ENCODE peak calls at places on chromosomes 1 and 21, in eight cellular contexts. X, Y, A, Z, B, M, G and T are unnamed samples.

GRCh38 chr1:237736372-237737029 is 154.2 kb downstream of the ZP4 start:
- DNase-seq in M (no peak), G (no peak), A (no peak), Y (no peak), Z (no peak), X (peak), B (no peak), T (no peak)

GRCh38 chr1:94836891-94837290 is 16.7 kb downstream of the SLC44A3 start:
- DNase-seq in A (no peak), M (no peak), G (no peak), Z (no peak), B (no peak), X (no peak), Y (no peak), T (no peak)

GRCh38 chr21:40809673-40810072 is 37.3 kb downstream of the DSCAM start:
- DNase-seq in A (no peak), M (no peak), G (no peak), X (no peak), B (no peak), Y (no peak), Z (no peak), T (no peak)

GRCh38 chr1:70633004-70633403 is 221.9 kb downstream of the CTH start:
- DNase-seq in A (no peak), M (no peak), X (no peak), B (no peak), Z (no peak), G (no peak), Y (peak), T (no peak)

GRCh38 chr1:59072017-59072947 is 224.6 kb upstream of the FGGY start:
- DNase-seq in Z (no peak), Y (no peak), M (no peak), B (no peak), G (no peak), A (no peak), X (no peak), T (no peak)

GRCh38 chr1:39501666-39502065 is 10.2 kb downstream of the BMP8A start:
- DNase-seq in Z (no peak), A (no peak), G (no peak), Y (no peak), X (peak), M (no peak), B (no peak), T (no peak)

GRCh38 chr1:151612506-151613274 is 840 bp downstream of the SNX27 start:
- DNase-seq in X (peak), B (peak), A (no peak), M (peak), G (no peak), Z (peak), Y (peak), T (peak)

GRCh38 chr1:62194651-62195282 is at the start of gene L1TD1:
- DNase-seq in Z (no peak), M (no peak), Y (no peak), G (peak), X (peak), A (no peak), B (peak), T (no peak)

GRCh38 chr1:24468605-24469004 is 34.0 kb upstream of the RCAN3 start:
- DNase-seq in G (no peak), Y (no peak), M (no peak), Z (no peak), B (no peak), X (no peak), A (no peak), T (no peak)

GRCh38 chr21:45739218-45740087 is 95.9 kb downstream of the PCBP3 start:
- DNase-seq in G (no peak), Y (no peak), Z (no peak), A (no peak), M (peak), X (no peak), B (no peak), T (no peak)

GRCh38 chr1:155206891-155207577 is 663 bp downstream of the THBS3 start:
- DNase-seq in Z (peak), M (peak), A (peak), X (peak), Y (peak), B (peak), G (peak), T (peak)

GRCh38 chr1:71135571-71135970 is 54.7 kb upstream of the ZRANB2 start:
- DNase-seq in Y (no peak), X (no peak), A (no peak), G (no peak), Z (no peak), B (no peak), M (no peak), T (no peak)

GRCh38 chr1:233613252-233614172 is at the start of gene KCNK1:
- DNase-seq in Y (peak), G (peak), X (peak), Z (peak), M (peak), A (no peak), B (peak), T (peak)

GRCh38 chr1:60621524-60621923 is 460.8 kb upstream of the NFIA start:
- DNase-seq in Z (no peak), G (no peak), A (no peak), M (no peak), B (no peak), Y (no peak), X (peak), T (no peak)

GRCh38 chr1:225474986-225475820 is 47.4 kb upstream of the LBR start:
- DNase-seq in Y (peak), M (peak), Z (peak), B (peak), G (peak), A (no peak), X (peak), T (peak)

GRCh38 chr1:170590921-170591705 is 59.1 kb downstream of the GORAB start:
- DNase-seq in B (no peak), Y (no peak), G (no peak), M (no peak), X (no peak), A (no peak), Z (no peak), T (no peak)

GRCh38 chr1:43949663-43950062 is 2.9 kb downstream of the IPO13 start:
- DNase-seq in B (no peak), M (no peak), G (no peak), Z (no peak), X (no peak), Y (peak), A (no peak), T (no peak)

GRCh38 chr1:31639543-31639942 is 5.1 kb downstream of the PEF1 start:
- DNase-seq in A (no peak), X (peak), M (no peak), G (no peak), Z (no peak), Y (no peak), B (no peak), T (no peak)

GRCh38 chr21:39125752-39126485 is 57.3 kb downstream of the PSMG1 start:
- DNase-seq in G (peak), A (no peak), Z (no peak), M (peak), X (peak), Y (no peak), B (peak), T (peak)

GRCh38 chr1:205590457-205590768 is 41.4 kb downstream of the ELK4 start:
- DNase-seq in B (no peak), Z (no peak), Y (no peak), A (no peak), M (no peak), X (no peak), G (no peak), T (no peak)

GRCh38 chr1:229888157-229888556 is 178.9 kb upstream of the GALNT2 start:
- DNase-seq in M (no peak), Y (no peak), Z (no peak), G (no peak), A (no peak), X (no peak), B (no peak), T (no peak)

GRCh38 chr21:34822957-34823356 is 154.2 kb downstream of the CLIC6 start:
- DNase-seq in G (no peak), M (no peak), B (no peak), X (no peak), Z (no peak), A (no peak), Y (no peak), T (no peak)

GRCh38 chr1:59597420-59598199 is 217.1 kb upstream of the HOOK1 start:
- DNase-seq in G (no peak), M (no peak), B (no peak), A (no peak), Z (no peak), Y (no peak), X (no peak), T (no peak)

GRCh38 chr1:200438911-200439310 is 29.1 kb upstream of the ZNF281 start:
- DNase-seq in Z (no peak), X (peak), G (no peak), B (no peak), M (no peak), A (no peak), Y (no peak), T (no peak)

GRCh38 chr21:27250386-27250785 is 283.5 kb upstream of the ADAMTS5 start:
- DNase-seq in Z (no peak), X (peak), M (no peak), B (no peak), Y (no peak), A (no peak), G (no peak), T (no peak)

GRCh38 chr1:55636691-55637090 is 421.5 kb upstream of the USP24 start:
- DNase-seq in A (no peak), G (no peak), Z (no peak), B (no peak), Y (no peak), X (no peak), M (no peak), T (no peak)

GRCh38 chr21:10430007-10430406 is 91.4 kb upstream of the TPTE start:
- DNase-seq in G (no peak), B (no peak), Z (no peak), M (peak), Y (no peak), X (no peak), A (no peak), T (no peak)

GRCh38 chr1:232954594-232955365 is 4.4 kb downstream of the NTPCR start:
- DNase-seq in G (no peak), B (no peak), M (no peak), X (no peak), Y (no peak), A (no peak), Z (no peak), T (no peak)

DNA sequence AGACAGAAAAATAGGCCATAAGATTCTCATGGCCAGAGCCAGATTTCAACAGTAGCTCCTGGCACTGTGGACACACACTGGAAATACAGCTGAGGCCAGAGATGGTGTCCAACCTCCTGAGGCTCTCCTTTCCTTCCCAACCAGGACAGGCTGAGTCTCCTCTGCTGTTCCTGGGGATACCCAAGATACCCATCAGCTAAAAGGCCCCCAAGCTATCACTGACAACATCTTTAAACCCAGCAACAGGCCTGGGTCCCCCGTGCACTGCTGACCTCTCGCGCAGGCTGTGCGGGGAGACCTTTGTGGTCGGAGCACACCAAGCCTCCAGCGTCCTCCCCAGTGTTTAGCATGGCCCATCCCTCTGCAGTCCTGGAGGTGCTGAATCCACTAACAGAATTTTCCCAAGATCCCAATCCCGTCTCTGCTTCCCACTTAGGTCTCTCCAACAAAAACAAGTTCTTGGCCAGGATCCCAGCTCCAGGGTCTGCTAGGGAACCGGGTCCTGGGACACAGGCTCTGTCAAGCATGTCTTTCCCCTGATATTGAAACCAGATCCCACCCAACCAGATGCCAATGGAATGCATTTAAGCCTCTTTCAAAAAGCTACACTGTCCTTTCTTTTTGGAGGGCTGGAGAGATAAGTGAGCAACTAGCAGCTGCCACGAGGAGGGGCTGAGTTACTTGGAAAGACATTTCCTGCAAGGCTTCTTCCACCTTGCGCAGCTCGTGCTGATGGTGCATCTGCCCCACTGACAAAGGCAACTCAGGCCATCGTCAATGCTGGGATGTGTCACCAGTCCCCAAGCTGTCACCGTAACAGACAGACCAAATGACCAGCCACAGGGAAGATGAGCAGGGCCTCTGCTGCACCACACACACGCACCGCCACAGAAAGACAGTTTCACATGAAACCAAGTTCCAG is 73.2 kb downstream of the BCAR3 start:
- DNase-seq in B (no peak), X (peak), G (peak), M (no peak), A (no peak), Z (no peak), Y (peak), T (no peak)
- TF ChIP-seq CTCF in B (no peak), X (no peak), G (no peak), M (no peak), A (no peak), Z (no peak), Y (peak), T (no peak)

GRCh38 chr21:36171327-36171726 is 14.7 kb downstream of the DOP1B start:
- DNase-seq in A (no peak), B (no peak), G (no peak), Z (no peak), Y (no peak), M (no peak), X (no peak), T (no peak)

GRCh38 chr21:36166705-36167104 is 10.1 kb downstream of the DOP1B start:
- DNase-seq in Z (peak), Y (no peak), B (no peak), G (no peak), M (no peak), X (no peak), A (no peak), T (no peak)

GRCh38 chr21:36171741-36172331 is 15.2 kb downstream of the DOP1B start:
- DNase-seq in Y (peak), X (no peak), B (no peak), Z (no peak), A (no peak), G (no peak), M (no peak), T (no peak)

GRCh38 chr21:36170823-36171222 is 14.2 kb downstream of the DOP1B start:
- DNase-seq in X (no peak), G (no peak), Z (no peak), M (no peak), B (no peak), A (no peak), Y (no peak), T (no peak)

GRCh38 chr21:36169465-36170128 is 13.0 kb downstream of the DOP1B start:
- DNase-seq in B (no peak), M (no peak), Y (peak), X (no peak), Z (no peak), A (no peak), G (no peak), T (no peak)
- TF ChIP-seq CTCF in B (no peak), M (no peak), Y (no peak), X (peak), Z (no peak), A (no peak), G (no peak), T (peak)

DNA sequence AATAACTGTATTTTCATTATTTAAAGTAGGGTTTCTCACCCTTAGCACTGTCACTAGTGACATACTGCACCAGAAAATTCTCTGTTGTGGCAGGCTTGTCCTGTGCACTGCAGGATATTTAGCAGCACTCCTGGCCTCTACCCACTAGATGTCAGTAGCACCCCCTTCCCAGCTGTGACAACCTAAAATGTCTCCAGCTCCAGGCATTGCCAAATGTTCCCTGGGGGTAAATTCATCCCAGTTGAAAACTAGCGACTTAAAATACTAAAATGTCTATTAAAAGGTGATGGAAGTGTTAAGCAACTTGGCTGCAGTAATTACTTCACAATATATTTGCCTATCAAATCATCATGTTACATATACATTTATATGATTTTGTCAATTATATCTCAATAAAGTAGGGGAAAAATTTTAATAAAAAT is 74.7 kb downstream of the ARID4B start:
- DNase-seq in Z (peak), B (peak), G (peak), Y (peak), X (peak), A (no peak), M (peak), T (peak)
- TF ChIP-seq CTCF in Z (peak), B (peak), G (peak), Y (peak), X (peak), A (peak), M (peak), T (peak)

GRCh38 chr1:35112668-35113067 is 33.5 kb downstream of the ZMYM1 start:
- DNase-seq in A (no peak), G (no peak), Z (no peak), M (no peak), X (peak), Y (no peak), B (no peak), T (no peak)
- TF ChIP-seq CTCF in A (no peak), G (no peak), Z (no peak), M (no peak), X (peak), Y (no peak), B (peak), T (peak)